ENCODE peak calls at places on chromosomes 11 and 22, in nine cellular contexts. One of them, this sample, is unnamed.

GRCh38 chr22:33597274-33597985 is 322.8 kb downstream of the LARGE1 start:
- DNase-seq in psoas muscle: no peak
- DNase-seq in MM.1S: no peak
- DNase-seq in OCI-LY7: no peak
- DNase-seq in dorsolateral prefrontal cortex: no peak
- DNase-seq in colonic mucosa: no peak
- DNase-seq in breast epithelium: no peak
- DNase-seq in foreskin fibroblast: no peak
- DNase-seq in CD8-positive, alpha-beta T cell: no peak
- DNase-seq in this sample: no peak

GRCh38 chr11:57434640-57435546 is 8.0 kb upstream of the SLC43A3 start:
- DNase-seq in psoas muscle: no peak
- DNase-seq in MM.1S: no peak
- DNase-seq in OCI-LY7: no peak
- DNase-seq in dorsolateral prefrontal cortex: no peak
- DNase-seq in colonic mucosa: no peak
- DNase-seq in breast epithelium: no peak
- DNase-seq in foreskin fibroblast: peak
- DNase-seq in CD8-positive, alpha-beta T cell: no peak
- DNase-seq in this sample: peak

GRCh38 chr11:122229078-122229477 is 113.1 kb upstream of the BLID start:
- DNase-seq in psoas muscle: no peak
- DNase-seq in MM.1S: no peak
- DNase-seq in OCI-LY7: no peak
- DNase-seq in dorsolateral prefrontal cortex: no peak
- DNase-seq in colonic mucosa: no peak
- DNase-seq in breast epithelium: no peak
- DNase-seq in foreskin fibroblast: peak
- DNase-seq in CD8-positive, alpha-beta T cell: no peak
- DNase-seq in this sample: no peak

GRCh38 chr11:93034031-93034430 is 64.6 kb downstream of the MTNR1B start:
- DNase-seq in psoas muscle: no peak
- DNase-seq in MM.1S: no peak
- DNase-seq in OCI-LY7: no peak
- DNase-seq in dorsolateral prefrontal cortex: no peak
- DNase-seq in colonic mucosa: no peak
- DNase-seq in breast epithelium: no peak
- DNase-seq in foreskin fibroblast: no peak
- DNase-seq in CD8-positive, alpha-beta T cell: no peak
- DNase-seq in this sample: no peak

GRCh38 chr22:42880815-42881214 is 23.7 kb upstream of the ARFGAP3 start:
- DNase-seq in psoas muscle: no peak
- DNase-seq in MM.1S: no peak
- DNase-seq in OCI-LY7: no peak
- DNase-seq in dorsolateral prefrontal cortex: no peak
- DNase-seq in colonic mucosa: no peak
- DNase-seq in breast epithelium: no peak
- DNase-seq in foreskin fibroblast: no peak
- DNase-seq in CD8-positive, alpha-beta T cell: no peak
- DNase-seq in this sample: no peak

GRCh38 chr11:102914238-102915043 is 39.7 kb upstream of the MMP12 start:
- DNase-seq in psoas muscle: no peak
- DNase-seq in MM.1S: peak
- DNase-seq in OCI-LY7: no peak
- DNase-seq in dorsolateral prefrontal cortex: no peak
- DNase-seq in colonic mucosa: peak
- DNase-seq in breast epithelium: no peak
- DNase-seq in foreskin fibroblast: peak
- DNase-seq in CD8-positive, alpha-beta T cell: no peak
- DNase-seq in this sample: peak

GRCh38 chr22:41620646-41621098 is at the start of gene DESI1:
- DNase-seq in psoas muscle: no peak
- DNase-seq in MM.1S: no peak
- DNase-seq in OCI-LY7: no peak
- DNase-seq in dorsolateral prefrontal cortex: no peak
- DNase-seq in colonic mucosa: no peak
- DNase-seq in breast epithelium: peak
- DNase-seq in foreskin fibroblast: no peak
- DNase-seq in CD8-positive, alpha-beta T cell: no peak
- DNase-seq in this sample: no peak

GRCh38 chr22:31082606-31083376 is 1.7 kb downstream of the SMTN start:
- DNase-seq in psoas muscle: peak
- DNase-seq in MM.1S: no peak
- DNase-seq in OCI-LY7: peak
- DNase-seq in dorsolateral prefrontal cortex: no peak
- DNase-seq in colonic mucosa: peak
- DNase-seq in breast epithelium: no peak
- DNase-seq in foreskin fibroblast: peak
- DNase-seq in CD8-positive, alpha-beta T cell: no peak
- DNase-seq in this sample: no peak

GRCh38 chr11:16772141-16772512 is 33.7 kb downstream of the C11orf58 start:
- DNase-seq in psoas muscle: no peak
- DNase-seq in MM.1S: no peak
- DNase-seq in OCI-LY7: no peak
- DNase-seq in dorsolateral prefrontal cortex: no peak
- DNase-seq in colonic mucosa: no peak
- DNase-seq in breast epithelium: no peak
- DNase-seq in foreskin fibroblast: no peak
- DNase-seq in CD8-positive, alpha-beta T cell: no peak
- DNase-seq in this sample: no peak

GRCh38 chr22:50604256-50604580 is 3.6 kb downstream of the MAPK8IP2 start:
- DNase-seq in psoas muscle: no peak
- DNase-seq in MM.1S: no peak
- DNase-seq in OCI-LY7: no peak
- DNase-seq in dorsolateral prefrontal cortex: no peak
- DNase-seq in colonic mucosa: no peak
- DNase-seq in breast epithelium: no peak
- DNase-seq in foreskin fibroblast: no peak
- DNase-seq in CD8-positive, alpha-beta T cell: no peak
- DNase-seq in this sample: no peak

GRCh38 chr11:134691985-134692384 is 279.9 kb upstream of the B3GAT1 start:
- DNase-seq in psoas muscle: no peak
- DNase-seq in MM.1S: no peak
- DNase-seq in OCI-LY7: no peak
- DNase-seq in dorsolateral prefrontal cortex: no peak
- DNase-seq in colonic mucosa: no peak
- DNase-seq in breast epithelium: no peak
- DNase-seq in foreskin fibroblast: no peak
- DNase-seq in CD8-positive, alpha-beta T cell: no peak
- DNase-seq in this sample: no peak

GRCh38 chr11:4825132-4825531 is 4.0 kb downstream of the OR51F2 start:
- DNase-seq in psoas muscle: no peak
- DNase-seq in MM.1S: no peak
- DNase-seq in OCI-LY7: no peak
- DNase-seq in dorsolateral prefrontal cortex: no peak
- DNase-seq in colonic mucosa: no peak
- DNase-seq in breast epithelium: no peak
- DNase-seq in foreskin fibroblast: no peak
- DNase-seq in CD8-positive, alpha-beta T cell: no peak
- DNase-seq in this sample: no peak

GRCh38 chr11:44313701-44314489 is 4.0 kb upstream of the ALX4 start:
- DNase-seq in psoas muscle: no peak
- DNase-seq in MM.1S: no peak
- DNase-seq in OCI-LY7: no peak
- DNase-seq in dorsolateral prefrontal cortex: no peak
- DNase-seq in colonic mucosa: no peak
- DNase-seq in breast epithelium: peak
- DNase-seq in foreskin fibroblast: no peak
- DNase-seq in CD8-positive, alpha-beta T cell: no peak
- DNase-seq in this sample: no peak

GRCh38 chr11:58330861-58331260 is 28.0 kb downstream of the OR5B17 start:
- DNase-seq in psoas muscle: no peak
- DNase-seq in MM.1S: no peak
- DNase-seq in OCI-LY7: no peak
- DNase-seq in dorsolateral prefrontal cortex: no peak
- DNase-seq in colonic mucosa: no peak
- DNase-seq in breast epithelium: no peak
- DNase-seq in foreskin fibroblast: peak
- DNase-seq in CD8-positive, alpha-beta T cell: no peak
- DNase-seq in this sample: no peak

GRCh38 chr11:61969838-61970452 is 2.5 kb upstream of the FTH1 start:
- DNase-seq in psoas muscle: no peak
- DNase-seq in MM.1S: no peak
- DNase-seq in OCI-LY7: no peak
- DNase-seq in dorsolateral prefrontal cortex: no peak
- DNase-seq in colonic mucosa: no peak
- DNase-seq in breast epithelium: no peak
- DNase-seq in foreskin fibroblast: peak
- DNase-seq in CD8-positive, alpha-beta T cell: no peak
- DNase-seq in this sample: no peak

GRCh38 chr11:3040881-3041280 is 16.3 kb downstream of the CARS1 start:
- DNase-seq in psoas muscle: no peak
- DNase-seq in MM.1S: no peak
- DNase-seq in OCI-LY7: no peak
- DNase-seq in dorsolateral prefrontal cortex: no peak
- DNase-seq in colonic mucosa: no peak
- DNase-seq in breast epithelium: no peak
- DNase-seq in foreskin fibroblast: no peak
- DNase-seq in CD8-positive, alpha-beta T cell: no peak
- DNase-seq in this sample: no peak

GRCh38 chr11:76768091-76769047 is 14.8 kb upstream of the TSKU start:
- DNase-seq in psoas muscle: peak
- DNase-seq in MM.1S: peak
- DNase-seq in OCI-LY7: no peak
- DNase-seq in dorsolateral prefrontal cortex: no peak
- DNase-seq in colonic mucosa: peak
- DNase-seq in breast epithelium: peak
- DNase-seq in foreskin fibroblast: no peak
- DNase-seq in CD8-positive, alpha-beta T cell: no peak
- DNase-seq in this sample: peak

DNA sequence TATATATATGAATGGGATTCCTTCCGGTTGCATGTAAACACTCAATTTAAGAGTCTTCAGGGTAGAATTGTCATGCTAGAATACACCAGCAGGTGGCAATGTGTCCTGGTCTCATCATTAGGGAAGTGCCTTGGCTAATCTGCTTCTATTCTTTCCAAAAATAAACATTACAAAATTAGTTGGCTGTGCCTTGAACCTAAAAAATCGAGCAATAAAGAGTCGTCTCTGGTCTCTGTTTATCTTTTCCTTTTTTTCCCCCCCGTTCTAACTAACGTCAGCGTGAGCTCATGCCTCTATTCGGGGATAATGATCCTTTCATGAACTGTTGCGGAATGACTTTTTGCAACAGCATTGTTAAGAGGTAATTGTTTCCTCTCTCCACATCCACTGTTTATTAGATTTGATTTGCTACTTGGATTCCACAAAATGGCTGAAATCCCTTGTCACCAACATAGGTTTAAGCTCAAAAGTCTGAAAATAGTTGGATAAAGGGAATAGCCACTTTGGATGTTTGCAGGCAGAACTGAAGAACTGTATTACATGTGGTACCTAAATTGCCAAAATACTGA is 1.2 kb upstream of the ARHGEF12 start:
- DNase-seq in psoas muscle: no peak
- DNase-seq in MM.1S: peak
- DNase-seq in OCI-LY7: peak
- DNase-seq in dorsolateral prefrontal cortex: no peak
- DNase-seq in colonic mucosa: peak
- DNase-seq in breast epithelium: no peak
- DNase-seq in foreskin fibroblast: peak
- DNase-seq in CD8-positive, alpha-beta T cell: peak
- DNase-seq in this sample: peak
- H3K4me3 ChIP-seq in psoas muscle: peak
- H3K4me3 ChIP-seq in MM.1S: peak
- H3K4me3 ChIP-seq in OCI-LY7: peak
- H3K4me3 ChIP-seq in dorsolateral prefrontal cortex: peak
- H3K4me3 ChIP-seq in colonic mucosa: peak
- H3K4me3 ChIP-seq in breast epithelium: peak
- H3K4me3 ChIP-seq in foreskin fibroblast: peak
- H3K4me3 ChIP-seq in CD8-positive, alpha-beta T cell: peak
- H3K4me3 ChIP-seq in this sample: peak

DNA sequence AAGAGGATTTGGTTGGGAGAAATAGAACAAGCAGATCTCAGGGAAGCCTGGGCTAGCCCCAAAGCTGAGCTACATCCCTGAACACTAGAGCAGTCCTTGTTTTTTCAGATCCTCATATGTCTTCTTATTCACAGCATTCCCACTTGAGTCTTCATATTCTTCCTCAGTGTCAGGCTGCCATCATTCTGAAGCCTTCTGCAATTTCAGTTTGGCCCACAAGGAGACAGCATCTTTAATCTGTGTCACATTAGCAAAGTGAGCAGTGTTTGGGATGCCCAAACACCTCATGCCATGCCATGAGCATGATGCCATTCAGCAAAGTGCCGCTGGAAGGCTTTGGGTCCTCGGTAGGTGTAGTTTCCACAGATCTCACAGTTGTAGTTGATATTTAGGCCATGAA is 56.6 kb downstream of the SCN3B start:
- DNase-seq in psoas muscle: no peak
- DNase-seq in MM.1S: no peak
- DNase-seq in OCI-LY7: no peak
- DNase-seq in dorsolateral prefrontal cortex: no peak
- DNase-seq in colonic mucosa: no peak
- DNase-seq in breast epithelium: no peak
- DNase-seq in foreskin fibroblast: no peak
- DNase-seq in CD8-positive, alpha-beta T cell: no peak
- DNase-seq in this sample: no peak
- TF ChIP-seq CTCF in psoas muscle: no peak
- TF ChIP-seq CTCF in MM.1S: no peak
- TF ChIP-seq CTCF in OCI-LY7: peak
- TF ChIP-seq CTCF in dorsolateral prefrontal cortex: no peak
- TF ChIP-seq CTCF in colonic mucosa: no peak
- TF ChIP-seq CTCF in breast epithelium: no peak
- TF ChIP-seq CTCF in foreskin fibroblast: no peak
- TF ChIP-seq CTCF in CD8-positive, alpha-beta T cell: no peak
- TF ChIP-seq CTCF in this sample: no peak

GRCh38 chr11:20021771-20022362 is 138.4 kb downstream of the DBX1 start:
- DNase-seq in psoas muscle: no peak
- DNase-seq in MM.1S: no peak
- DNase-seq in OCI-LY7: no peak
- DNase-seq in dorsolateral prefrontal cortex: no peak
- DNase-seq in colonic mucosa: no peak
- DNase-seq in breast epithelium: no peak
- DNase-seq in foreskin fibroblast: no peak
- DNase-seq in CD8-positive, alpha-beta T cell: no peak
- DNase-seq in this sample: no peak
- H3K4me3 ChIP-seq in psoas muscle: no peak
- H3K4me3 ChIP-seq in MM.1S: no peak
- H3K4me3 ChIP-seq in OCI-LY7: no peak
- H3K4me3 ChIP-seq in dorsolateral prefrontal cortex: no peak
- H3K4me3 ChIP-seq in colonic mucosa: no peak
- H3K4me3 ChIP-seq in breast epithelium: no peak
- H3K4me3 ChIP-seq in foreskin fibroblast: no peak
- H3K4me3 ChIP-seq in CD8-positive, alpha-beta T cell: no peak
- H3K4me3 ChIP-seq in this sample: no peak

DNA sequence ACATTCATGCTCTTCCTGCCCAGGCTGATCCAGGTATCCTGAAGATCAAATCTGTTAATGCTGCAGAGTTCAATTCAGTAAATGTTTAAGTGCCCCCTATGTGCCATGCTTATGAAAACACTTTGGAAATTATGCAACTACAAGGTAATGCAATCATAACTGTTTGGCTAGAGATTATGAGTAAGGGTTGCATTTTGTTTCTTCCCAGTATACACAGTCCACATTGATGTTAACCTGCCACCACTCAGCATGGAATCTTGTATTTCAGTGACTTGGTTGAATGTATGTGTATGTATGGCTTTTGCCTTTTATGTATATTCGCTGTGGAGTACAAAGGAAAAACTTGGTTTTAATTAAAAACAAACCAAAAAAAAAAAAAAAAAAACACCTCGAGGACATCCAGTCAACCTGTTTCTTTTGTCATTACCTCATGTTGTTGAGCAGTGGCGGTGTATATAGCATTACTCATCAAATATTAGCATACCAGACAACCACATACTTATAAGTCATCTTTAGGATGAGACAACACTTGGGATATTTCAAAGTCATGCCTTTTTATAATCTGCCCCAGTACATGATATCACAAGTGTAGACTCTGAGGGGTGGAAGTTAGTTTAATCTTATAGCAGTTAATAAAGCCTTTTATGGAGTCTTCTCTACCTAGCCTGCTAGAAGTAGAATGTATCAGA is 86.1 kb upstream of the HORMAD2 start:
- DNase-seq in psoas muscle: no peak
- DNase-seq in MM.1S: no peak
- DNase-seq in OCI-LY7: no peak
- DNase-seq in dorsolateral prefrontal cortex: no peak
- DNase-seq in colonic mucosa: no peak
- DNase-seq in breast epithelium: no peak
- DNase-seq in foreskin fibroblast: no peak
- DNase-seq in CD8-positive, alpha-beta T cell: no peak
- DNase-seq in this sample: no peak
- TF ChIP-seq CTCF in psoas muscle: no peak
- TF ChIP-seq CTCF in MM.1S: no peak
- TF ChIP-seq CTCF in OCI-LY7: peak
- TF ChIP-seq CTCF in dorsolateral prefrontal cortex: no peak
- TF ChIP-seq CTCF in colonic mucosa: no peak
- TF ChIP-seq CTCF in breast epithelium: no peak
- TF ChIP-seq CTCF in foreskin fibroblast: no peak
- TF ChIP-seq CTCF in CD8-positive, alpha-beta T cell: no peak
- TF ChIP-seq CTCF in this sample: peak